ENCODE peak calls at places on chromosome X, in nine cellular contexts. One of them, this sample, is unnamed.

GRCh38 chrX:88613338-88613737 is 133.7 kb upstream of the CPXCR1 start:
- DNase-seq in GM04504: no peak
- DNase-seq in tibial artery: no peak
- DNase-seq in H7: peak
- DNase-seq in activated T-cell treated with anti-CD3 and anti-CD28 coated beads, Interleukin-2, amount 50 U/mL, for 1 hour: no peak
- DNase-seq in HT1080: peak
- DNase-seq in memory B cell: no peak
- DNase-seq in stimulated activated CD4-positive, alpha-beta T cell treated with anti-CD3 and anti-CD28 coated beads, Interleukin-1b, Interleukin-23, amount 100 ng/mL, for 4 hours: no peak
- DNase-seq in SK-MEL-5: peak
- DNase-seq in this sample: peak

GRCh38 chrX:11119295-11119943 is 8.3 kb downstream of the HCCS start:
- DNase-seq in memory B cell: no peak
- DNase-seq in SK-MEL-5: no peak
- DNase-seq in HT1080: no peak
- DNase-seq in H7: no peak
- DNase-seq in activated T-cell treated with anti-CD3 and anti-CD28 coated beads, Interleukin-2, amount 50 U/mL, for 1 hour: no peak
- DNase-seq in stimulated activated CD4-positive, alpha-beta T cell treated with anti-CD3 and anti-CD28 coated beads, Interleukin-1b, Interleukin-23, amount 100 ng/mL, for 4 hours: no peak
- DNase-seq in GM04504: no peak
- DNase-seq in tibial artery: no peak
- DNase-seq in this sample: no peak

GRCh38 chrX:66012094-66012534 is 27.8 kb downstream of the VSIG4 start:
- DNase-seq in SK-MEL-5: no peak
- DNase-seq in activated T-cell treated with anti-CD3 and anti-CD28 coated beads, Interleukin-2, amount 50 U/mL, for 1 hour: no peak
- DNase-seq in GM04504: no peak
- DNase-seq in memory B cell: no peak
- DNase-seq in HT1080: peak
- DNase-seq in tibial artery: no peak
- DNase-seq in H7: no peak
- DNase-seq in stimulated activated CD4-positive, alpha-beta T cell treated with anti-CD3 and anti-CD28 coated beads, Interleukin-1b, Interleukin-23, amount 100 ng/mL, for 4 hours: no peak
- DNase-seq in this sample: no peak

GRCh38 chrX:57905141-57905540 is 5.1 kb downstream of the ZXDA start:
- DNase-seq in tibial artery: no peak
- DNase-seq in GM04504: no peak
- DNase-seq in HT1080: no peak
- DNase-seq in SK-MEL-5: no peak
- DNase-seq in activated T-cell treated with anti-CD3 and anti-CD28 coated beads, Interleukin-2, amount 50 U/mL, for 1 hour: no peak
- DNase-seq in stimulated activated CD4-positive, alpha-beta T cell treated with anti-CD3 and anti-CD28 coated beads, Interleukin-1b, Interleukin-23, amount 100 ng/mL, for 4 hours: no peak
- DNase-seq in H7: no peak
- DNase-seq in memory B cell: no peak
- DNase-seq in this sample: peak

GRCh38 chrX:23383411-23383810 is 48.8 kb downstream of the PTCHD1 start:
- DNase-seq in SK-MEL-5: no peak
- DNase-seq in memory B cell: no peak
- DNase-seq in stimulated activated CD4-positive, alpha-beta T cell treated with anti-CD3 and anti-CD28 coated beads, Interleukin-1b, Interleukin-23, amount 100 ng/mL, for 4 hours: no peak
- DNase-seq in H7: no peak
- DNase-seq in GM04504: no peak
- DNase-seq in tibial artery: no peak
- DNase-seq in HT1080: peak
- DNase-seq in activated T-cell treated with anti-CD3 and anti-CD28 coated beads, Interleukin-2, amount 50 U/mL, for 1 hour: no peak
- DNase-seq in this sample: no peak

GRCh38 chrX:41600266-41600665 is 88.5 kb upstream of the GPR34 start:
- DNase-seq in H7: peak
- DNase-seq in tibial artery: no peak
- DNase-seq in stimulated activated CD4-positive, alpha-beta T cell treated with anti-CD3 and anti-CD28 coated beads, Interleukin-1b, Interleukin-23, amount 100 ng/mL, for 4 hours: no peak
- DNase-seq in memory B cell: no peak
- DNase-seq in GM04504: peak
- DNase-seq in activated T-cell treated with anti-CD3 and anti-CD28 coated beads, Interleukin-2, amount 50 U/mL, for 1 hour: no peak
- DNase-seq in SK-MEL-5: peak
- DNase-seq in HT1080: no peak
- DNase-seq in this sample: no peak

GRCh38 chrX:111168314-111168713 is 72.3 kb downstream of the PAK3 start:
- DNase-seq in HT1080: peak
- DNase-seq in activated T-cell treated with anti-CD3 and anti-CD28 coated beads, Interleukin-2, amount 50 U/mL, for 1 hour: no peak
- DNase-seq in GM04504: no peak
- DNase-seq in memory B cell: no peak
- DNase-seq in SK-MEL-5: peak
- DNase-seq in H7: peak
- DNase-seq in stimulated activated CD4-positive, alpha-beta T cell treated with anti-CD3 and anti-CD28 coated beads, Interleukin-1b, Interleukin-23, amount 100 ng/mL, for 4 hours: no peak
- DNase-seq in tibial artery: no peak
- DNase-seq in this sample: peak

GRCh38 chrX:124217289-124218251 is 114.9 kb upstream of the TEX13D start:
- DNase-seq in memory B cell: no peak
- DNase-seq in SK-MEL-5: peak
- DNase-seq in stimulated activated CD4-positive, alpha-beta T cell treated with anti-CD3 and anti-CD28 coated beads, Interleukin-1b, Interleukin-23, amount 100 ng/mL, for 4 hours: peak
- DNase-seq in activated T-cell treated with anti-CD3 and anti-CD28 coated beads, Interleukin-2, amount 50 U/mL, for 1 hour: peak
- DNase-seq in H7: no peak
- DNase-seq in HT1080: peak
- DNase-seq in GM04504: no peak
- DNase-seq in tibial artery: no peak
- DNase-seq in this sample: peak

GRCh38 chrX:53089224-53089842 is 4.6 kb upstream of the KANTR start:
- DNase-seq in activated T-cell treated with anti-CD3 and anti-CD28 coated beads, Interleukin-2, amount 50 U/mL, for 1 hour: peak
- DNase-seq in H7: peak
- DNase-seq in memory B cell: peak
- DNase-seq in SK-MEL-5: peak
- DNase-seq in HT1080: peak
- DNase-seq in GM04504: no peak
- DNase-seq in stimulated activated CD4-positive, alpha-beta T cell treated with anti-CD3 and anti-CD28 coated beads, Interleukin-1b, Interleukin-23, amount 100 ng/mL, for 4 hours: no peak
- DNase-seq in tibial artery: peak
- DNase-seq in this sample: peak

GRCh38 chrX:13023526-13024469 is 20.6 kb downstream of the FAM9C start:
- DNase-seq in activated T-cell treated with anti-CD3 and anti-CD28 coated beads, Interleukin-2, amount 50 U/mL, for 1 hour: no peak
- DNase-seq in tibial artery: no peak
- DNase-seq in H7: no peak
- DNase-seq in SK-MEL-5: no peak
- DNase-seq in memory B cell: no peak
- DNase-seq in stimulated activated CD4-positive, alpha-beta T cell treated with anti-CD3 and anti-CD28 coated beads, Interleukin-1b, Interleukin-23, amount 100 ng/mL, for 4 hours: no peak
- DNase-seq in HT1080: no peak
- DNase-seq in GM04504: no peak
- DNase-seq in this sample: no peak

GRCh38 chrX:13126785-13127184 is 82.4 kb upstream of the FAM9C start:
- DNase-seq in memory B cell: no peak
- DNase-seq in SK-MEL-5: no peak
- DNase-seq in HT1080: no peak
- DNase-seq in GM04504: no peak
- DNase-seq in stimulated activated CD4-positive, alpha-beta T cell treated with anti-CD3 and anti-CD28 coated beads, Interleukin-1b, Interleukin-23, amount 100 ng/mL, for 4 hours: no peak
- DNase-seq in activated T-cell treated with anti-CD3 and anti-CD28 coated beads, Interleukin-2, amount 50 U/mL, for 1 hour: no peak
- DNase-seq in H7: no peak
- DNase-seq in tibial artery: no peak
- DNase-seq in this sample: no peak

GRCh38 chrX:49106930-49107329 is 16.6 kb downstream of the GPKOW start:
- DNase-seq in HT1080: peak
- DNase-seq in tibial artery: no peak
- DNase-seq in memory B cell: no peak
- DNase-seq in activated T-cell treated with anti-CD3 and anti-CD28 coated beads, Interleukin-2, amount 50 U/mL, for 1 hour: no peak
- DNase-seq in GM04504: peak
- DNase-seq in SK-MEL-5: peak
- DNase-seq in stimulated activated CD4-positive, alpha-beta T cell treated with anti-CD3 and anti-CD28 coated beads, Interleukin-1b, Interleukin-23, amount 100 ng/mL, for 4 hours: no peak
- DNase-seq in H7: peak
- DNase-seq in this sample: peak

GRCh38 chrX:24030597-24030996 is 3.6 kb upstream of the KLHL15 start:
- DNase-seq in GM04504: no peak
- DNase-seq in activated T-cell treated with anti-CD3 and anti-CD28 coated beads, Interleukin-2, amount 50 U/mL, for 1 hour: no peak
- DNase-seq in HT1080: no peak
- DNase-seq in memory B cell: no peak
- DNase-seq in H7: no peak
- DNase-seq in SK-MEL-5: no peak
- DNase-seq in tibial artery: no peak
- DNase-seq in stimulated activated CD4-positive, alpha-beta T cell treated with anti-CD3 and anti-CD28 coated beads, Interleukin-1b, Interleukin-23, amount 100 ng/mL, for 4 hours: no peak
- DNase-seq in this sample: no peak

GRCh38 chrX:155612312-155613224 is at the start of gene TMLHE:
- DNase-seq in H7: peak
- DNase-seq in memory B cell: peak
- DNase-seq in HT1080: peak
- DNase-seq in SK-MEL-5: peak
- DNase-seq in stimulated activated CD4-positive, alpha-beta T cell treated with anti-CD3 and anti-CD28 coated beads, Interleukin-1b, Interleukin-23, amount 100 ng/mL, for 4 hours: peak
- DNase-seq in tibial artery: peak
- DNase-seq in GM04504: peak
- DNase-seq in activated T-cell treated with anti-CD3 and anti-CD28 coated beads, Interleukin-2, amount 50 U/mL, for 1 hour: peak
- DNase-seq in this sample: peak

GRCh38 chrX:30864383-30864785 is 24.7 kb downstream of the TAB3 start:
- DNase-seq in stimulated activated CD4-positive, alpha-beta T cell treated with anti-CD3 and anti-CD28 coated beads, Interleukin-1b, Interleukin-23, amount 100 ng/mL, for 4 hours: no peak
- DNase-seq in GM04504: no peak
- DNase-seq in HT1080: no peak
- DNase-seq in tibial artery: peak
- DNase-seq in H7: no peak
- DNase-seq in memory B cell: no peak
- DNase-seq in activated T-cell treated with anti-CD3 and anti-CD28 coated beads, Interleukin-2, amount 50 U/mL, for 1 hour: no peak
- DNase-seq in SK-MEL-5: no peak
- DNase-seq in this sample: peak

GRCh38 chrX:41779058-41779564 is 55.1 kb downstream of the GPR82 start:
- DNase-seq in HT1080: peak
- DNase-seq in activated T-cell treated with anti-CD3 and anti-CD28 coated beads, Interleukin-2, amount 50 U/mL, for 1 hour: no peak
- DNase-seq in tibial artery: no peak
- DNase-seq in H7: no peak
- DNase-seq in GM04504: no peak
- DNase-seq in SK-MEL-5: no peak
- DNase-seq in memory B cell: no peak
- DNase-seq in stimulated activated CD4-positive, alpha-beta T cell treated with anti-CD3 and anti-CD28 coated beads, Interleukin-1b, Interleukin-23, amount 100 ng/mL, for 4 hours: no peak
- DNase-seq in this sample: no peak

GRCh38 chrX:1139101-1139500 is 73.3 kb downstream of the CRLF2 start:
- DNase-seq in memory B cell: no peak
- DNase-seq in tibial artery: no peak
- DNase-seq in stimulated activated CD4-positive, alpha-beta T cell treated with anti-CD3 and anti-CD28 coated beads, Interleukin-1b, Interleukin-23, amount 100 ng/mL, for 4 hours: no peak
- DNase-seq in HT1080: no peak
- DNase-seq in SK-MEL-5: no peak
- DNase-seq in H7: no peak
- DNase-seq in GM04504: no peak
- DNase-seq in activated T-cell treated with anti-CD3 and anti-CD28 coated beads, Interleukin-2, amount 50 U/mL, for 1 hour: no peak
- DNase-seq in this sample: no peak

GRCh38 chrX:108397627-108398392 is 40.4 kb downstream of the COL4A6 start:
- DNase-seq in GM04504: no peak
- DNase-seq in tibial artery: no peak
- DNase-seq in activated T-cell treated with anti-CD3 and anti-CD28 coated beads, Interleukin-2, amount 50 U/mL, for 1 hour: no peak
- DNase-seq in SK-MEL-5: no peak
- DNase-seq in HT1080: peak
- DNase-seq in memory B cell: no peak
- DNase-seq in H7: no peak
- DNase-seq in stimulated activated CD4-positive, alpha-beta T cell treated with anti-CD3 and anti-CD28 coated beads, Interleukin-1b, Interleukin-23, amount 100 ng/mL, for 4 hours: no peak
- DNase-seq in this sample: no peak

GRCh38 chrX:150569155-150569477 is 695 bp downstream of the MTM1 start:
- DNase-seq in GM04504: no peak
- DNase-seq in tibial artery: no peak
- DNase-seq in stimulated activated CD4-positive, alpha-beta T cell treated with anti-CD3 and anti-CD28 coated beads, Interleukin-1b, Interleukin-23, amount 100 ng/mL, for 4 hours: peak
- DNase-seq in memory B cell: peak
- DNase-seq in activated T-cell treated with anti-CD3 and anti-CD28 coated beads, Interleukin-2, amount 50 U/mL, for 1 hour: no peak
- DNase-seq in SK-MEL-5: no peak
- DNase-seq in HT1080: peak
- DNase-seq in H7: no peak
- DNase-seq in this sample: no peak

GRCh38 chrX:103215768-103216085 is 819 bp downstream of the BEX4 start:
- DNase-seq in GM04504: no peak
- DNase-seq in H7: peak
- DNase-seq in activated T-cell treated with anti-CD3 and anti-CD28 coated beads, Interleukin-2, amount 50 U/mL, for 1 hour: no peak
- DNase-seq in tibial artery: no peak
- DNase-seq in HT1080: no peak
- DNase-seq in stimulated activated CD4-positive, alpha-beta T cell treated with anti-CD3 and anti-CD28 coated beads, Interleukin-1b, Interleukin-23, amount 100 ng/mL, for 4 hours: no peak
- DNase-seq in memory B cell: no peak
- DNase-seq in SK-MEL-5: peak
- DNase-seq in this sample: no peak

GRCh38 chrX:132775230-132775823 is 183.1 kb downstream of the HS6ST2 start:
- DNase-seq in SK-MEL-5: peak
- DNase-seq in H7: no peak
- DNase-seq in tibial artery: no peak
- DNase-seq in HT1080: no peak
- DNase-seq in GM04504: no peak
- DNase-seq in stimulated activated CD4-positive, alpha-beta T cell treated with anti-CD3 and anti-CD28 coated beads, Interleukin-1b, Interleukin-23, amount 100 ng/mL, for 4 hours: no peak
- DNase-seq in activated T-cell treated with anti-CD3 and anti-CD28 coated beads, Interleukin-2, amount 50 U/mL, for 1 hour: no peak
- DNase-seq in memory B cell: no peak
- DNase-seq in this sample: no peak

GRCh38 chrX:65757943-65758342 is 90.5 kb downstream of the MSN start:
- DNase-seq in stimulated activated CD4-positive, alpha-beta T cell treated with anti-CD3 and anti-CD28 coated beads, Interleukin-1b, Interleukin-23, amount 100 ng/mL, for 4 hours: no peak
- DNase-seq in SK-MEL-5: no peak
- DNase-seq in H7: no peak
- DNase-seq in GM04504: no peak
- DNase-seq in HT1080: no peak
- DNase-seq in memory B cell: no peak
- DNase-seq in tibial artery: no peak
- DNase-seq in activated T-cell treated with anti-CD3 and anti-CD28 coated beads, Interleukin-2, amount 50 U/mL, for 1 hour: no peak
- DNase-seq in this sample: no peak

GRCh38 chrX:22300130-22300529 is 27.4 kb downstream of the CBLL2 start:
- DNase-seq in memory B cell: no peak
- DNase-seq in tibial artery: no peak
- DNase-seq in H7: no peak
- DNase-seq in SK-MEL-5: peak
- DNase-seq in HT1080: peak
- DNase-seq in activated T-cell treated with anti-CD3 and anti-CD28 coated beads, Interleukin-2, amount 50 U/mL, for 1 hour: no peak
- DNase-seq in GM04504: peak
- DNase-seq in stimulated activated CD4-positive, alpha-beta T cell treated with anti-CD3 and anti-CD28 coated beads, Interleukin-1b, Interleukin-23, amount 100 ng/mL, for 4 hours: no peak
- DNase-seq in this sample: peak

GRCh38 chrX:14476169-14476568 is 53.2 kb upstream of the GLRA2 start:
- DNase-seq in activated T-cell treated with anti-CD3 and anti-CD28 coated beads, Interleukin-2, amount 50 U/mL, for 1 hour: no peak
- DNase-seq in stimulated activated CD4-positive, alpha-beta T cell treated with anti-CD3 and anti-CD28 coated beads, Interleukin-1b, Interleukin-23, amount 100 ng/mL, for 4 hours: no peak
- DNase-seq in HT1080: no peak
- DNase-seq in tibial artery: no peak
- DNase-seq in memory B cell: no peak
- DNase-seq in H7: no peak
- DNase-seq in GM04504: peak
- DNase-seq in SK-MEL-5: no peak
- DNase-seq in this sample: peak

GRCh38 chrX:49848275-49848674 is 19.2 kb downstream of the PAGE4 start:
- DNase-seq in SK-MEL-5: no peak
- DNase-seq in stimulated activated CD4-positive, alpha-beta T cell treated with anti-CD3 and anti-CD28 coated beads, Interleukin-1b, Interleukin-23, amount 100 ng/mL, for 4 hours: no peak
- DNase-seq in HT1080: no peak
- DNase-seq in memory B cell: no peak
- DNase-seq in activated T-cell treated with anti-CD3 and anti-CD28 coated beads, Interleukin-2, amount 50 U/mL, for 1 hour: no peak
- DNase-seq in H7: no peak
- DNase-seq in GM04504: no peak
- DNase-seq in tibial artery: no peak
- DNase-seq in this sample: no peak

GRCh38 chrX:150581093-150581775 is 12.8 kb downstream of the MTM1 start:
- DNase-seq in GM04504: peak
- DNase-seq in H7: no peak
- DNase-seq in memory B cell: no peak
- DNase-seq in tibial artery: no peak
- DNase-seq in stimulated activated CD4-positive, alpha-beta T cell treated with anti-CD3 and anti-CD28 coated beads, Interleukin-1b, Interleukin-23, amount 100 ng/mL, for 4 hours: no peak
- DNase-seq in SK-MEL-5: peak
- DNase-seq in HT1080: peak
- DNase-seq in activated T-cell treated with anti-CD3 and anti-CD28 coated beads, Interleukin-2, amount 50 U/mL, for 1 hour: no peak
- DNase-seq in this sample: no peak

GRCh38 chrX:368811-369562 is 17.7 kb downstream of the PPP2R3B start:
- DNase-seq in memory B cell: no peak
- DNase-seq in stimulated activated CD4-positive, alpha-beta T cell treated with anti-CD3 and anti-CD28 coated beads, Interleukin-1b, Interleukin-23, amount 100 ng/mL, for 4 hours: no peak
- DNase-seq in tibial artery: no peak
- DNase-seq in SK-MEL-5: no peak
- DNase-seq in HT1080: no peak
- DNase-seq in GM04504: no peak
- DNase-seq in activated T-cell treated with anti-CD3 and anti-CD28 coated beads, Interleukin-2, amount 50 U/mL, for 1 hour: no peak
- DNase-seq in H7: peak
- DNase-seq in this sample: no peak

GRCh38 chrX:23819385-23820234 is 36.6 kb downstream of the SAT1 start:
- DNase-seq in activated T-cell treated with anti-CD3 and anti-CD28 coated beads, Interleukin-2, amount 50 U/mL, for 1 hour: no peak
- DNase-seq in GM04504: no peak
- DNase-seq in tibial artery: no peak
- DNase-seq in HT1080: no peak
- DNase-seq in SK-MEL-5: no peak
- DNase-seq in stimulated activated CD4-positive, alpha-beta T cell treated with anti-CD3 and anti-CD28 coated beads, Interleukin-1b, Interleukin-23, amount 100 ng/mL, for 4 hours: no peak
- DNase-seq in H7: no peak
- DNase-seq in memory B cell: no peak
- DNase-seq in this sample: no peak